ENCODE peak calls at places on chromosomes 3 and 15, in seven cellular contexts. T is HCT116, C is endothelial cell, Q is hepatocyte, L is CD14-positive monocyte, X is choroid plexus epithelial cell, W is A549. U is an unnamed sample.

GRCh38 chr3:13214847-13215472 is 141.7 kb upstream of the IQSEC1 start:
- DNase-seq in T (no peak), C (no peak), Q (no peak), L (no peak), X (no peak), W (no peak), U (no peak)

GRCh38 chr15:81181220-81181619 is 15.5 kb upstream of the IL16 start:
- DNase-seq in T (no peak), C (no peak), Q (no peak), L (no peak), X (no peak), W (no peak), U (no peak)

GRCh38 chr15:75718326-75718725 is 5.7 kb upstream of the CSPG4 start:
- DNase-seq in T (no peak), C (no peak), Q (peak), L (no peak), X (peak), W (no peak), U (no peak)

GRCh38 chr3:152071924-152072323 is 196.8 kb upstream of the MBNL1 start:
- DNase-seq in T (peak), C (peak), Q (peak), L (no peak), X (peak), W (peak), U (peak)

GRCh38 chr3:124439586-124439985 is 290.7 kb upstream of the UMPS start:
- DNase-seq in T (no peak), C (no peak), Q (no peak), L (no peak), X (no peak), W (no peak), U (no peak)

GRCh38 chr15:88388702-88389101 is 78.5 kb downstream of the MRPL46 start:
- DNase-seq in T (no peak), C (no peak), Q (peak), L (no peak), X (no peak), W (peak), U (no peak)

GRCh38 chr15:67076147-67076843 is 10.9 kb downstream of the SMAD3 start:
- DNase-seq in T (peak), C (no peak), Q (no peak), L (peak), X (peak), W (peak), U (peak)

GRCh38 chr3:46461971-46462910 is 2.5 kb downstream of the LTF start:
- DNase-seq in T (no peak), C (no peak), Q (no peak), L (no peak), X (peak), W (no peak), U (no peak)

GRCh38 chr3:166223120-166223519 is 385.9 kb upstream of the BCHE start:
- DNase-seq in T (no peak), C (no peak), Q (no peak), L (no peak), X (no peak), W (no peak), U (no peak)

GRCh38 chr15:78000927-78001249 is 76.6 kb downstream of the TBC1D2B start:
- DNase-seq in T (no peak), C (no peak), Q (no peak), L (no peak), X (no peak), W (no peak), U (no peak)

GRCh38 chr15:63858881-63859280 is 25.1 kb upstream of the HERC1 start:
- DNase-seq in T (no peak), C (no peak), Q (no peak), L (no peak), X (peak), W (no peak), U (no peak)

GRCh38 chr3:98513736-98514135 is 9.0 kb downstream of the CLDND1 start:
- DNase-seq in T (no peak), C (no peak), Q (no peak), L (no peak), X (no peak), W (no peak), U (no peak)

GRCh38 chr3:70359711-70360110 is 47.3 kb upstream of the MDFIC2 start:
- DNase-seq in T (no peak), C (no peak), Q (no peak), L (no peak), X (no peak), W (no peak), U (no peak)

GRCh38 chr3:113838631-113839209 is at the start of gene GRAMD1C:
- DNase-seq in T (peak), C (peak), Q (peak), L (peak), X (peak), W (peak), U (peak)

GRCh38 chr15:92097473-92098178 is 244.1 kb downstream of the SLCO3A1 start:
- DNase-seq in T (peak), C (peak), Q (peak), L (no peak), X (peak), W (peak), U (peak)

GRCh38 chr3:8987673-8988655 is 24.7 kb upstream of the RAD18 start:
- DNase-seq in T (peak), C (peak), Q (peak), L (peak), X (peak), W (peak), U (peak)

GRCh38 chr3:186298876-186299275 is 63.2 kb downstream of the DGKG start:
- DNase-seq in T (no peak), C (no peak), Q (no peak), L (no peak), X (peak), W (no peak), U (no peak)

GRCh38 chr3:113166357-113166718 is 45.0 kb upstream of the BOC start:
- DNase-seq in T (no peak), C (no peak), Q (no peak), L (no peak), X (no peak), W (no peak), U (no peak)

GRCh38 chr15:96326551-96327154 is 3.8 kb upstream of the NR2F2 start:
- DNase-seq in T (no peak), C (no peak), Q (peak), L (no peak), X (peak), W (peak), U (no peak)

GRCh38 chr3:133949438-133949837 is 53.8 kb upstream of the RAB6B start:
- DNase-seq in T (no peak), C (no peak), Q (no peak), L (no peak), X (peak), W (no peak), U (no peak)

GRCh38 chr15:77025471-77025901 is 30.6 kb downstream of the PSTPIP1 start:
- DNase-seq in T (no peak), C (no peak), Q (no peak), L (peak), X (no peak), W (no peak), U (no peak)

GRCh38 chr3:16842710-16843270 is 42.0 kb upstream of the PLCL2 start:
- DNase-seq in T (no peak), C (no peak), Q (no peak), L (no peak), X (no peak), W (no peak), U (no peak)

GRCh38 chr3:105746226-105746996 is 122.4 kb downstream of the CBLB start:
- DNase-seq in T (no peak), C (no peak), Q (peak), L (no peak), X (no peak), W (peak), U (no peak)

GRCh38 chr15:37819191-37819590 is 115.2 kb upstream of the TMCO5A start:
- DNase-seq in T (no peak), C (no peak), Q (no peak), L (no peak), X (peak), W (no peak), U (no peak)

GRCh38 chr3:150349314-150350097 is 58.6 kb upstream of the TSC22D2 start:
- DNase-seq in T (no peak), C (no peak), Q (no peak), L (no peak), X (no peak), W (peak), U (no peak)

GRCh38 chr3:172259191-172259590 is 189.1 kb downstream of the GHSR start:
- DNase-seq in T (no peak), C (no peak), Q (no peak), L (no peak), X (peak), W (no peak), U (no peak)

GRCh38 chr15:34161329-34161953 is 48.5 kb downstream of the KATNBL1 start:
- DNase-seq in T (peak), C (no peak), Q (peak), L (no peak), X (peak), W (peak), U (no peak)

GRCh38 chr3:99532246-99532645 is 106.1 kb upstream of the COL8A1 start:
- DNase-seq in T (peak), C (peak), Q (peak), L (no peak), X (peak), W (peak), U (peak)

GRCh38 chr3:23650371-23651140 is 155.2 kb upstream of the UBE2E1 start:
- DNase-seq in T (no peak), C (no peak), Q (no peak), L (no peak), X (peak), W (peak), U (no peak)

GRCh38 chr3:195522254-195523023 is 20.7 kb downstream of the PPP1R2 start:
- DNase-seq in T (no peak), C (peak), Q (peak), L (no peak), X (peak), W (peak), U (peak)

GRCh38 chr15:78242128-78242527 is 7.8 kb upstream of the ACSBG1 start:
- DNase-seq in T (no peak), C (peak), Q (peak), L (no peak), X (peak), W (peak), U (no peak)

GRCh38 chr15:53978248-53978906 is at the start of gene UNC13C:
- DNase-seq in T (no peak), C (peak), Q (peak), L (no peak), X (no peak), W (peak), U (no peak)

GRCh38 chr3:124268355-124268754 is 276.4 kb upstream of the ROPN1 start:
- DNase-seq in T (no peak), C (no peak), Q (no peak), L (no peak), X (no peak), W (no peak), U (no peak)

GRCh38 chr3:10474847-10475246 is 30.5 kb downstream of the ATP2B2 start:
- DNase-seq in T (no peak), C (no peak), Q (no peak), L (no peak), X (no peak), W (no peak), U (peak)
- TF ChIP-seq CTCF in T (no peak), C (no peak), Q (no peak), L (no peak), X (no peak), W (no peak), U (no peak)

GRCh38 chr3:54146383-54147239 is 24.3 kb downstream of the CACNA2D3 start:
- DNase-seq in T (peak), C (peak), Q (peak), L (no peak), X (no peak), W (peak), U (peak)
- TF ChIP-seq CTCF in T (peak), C (peak), Q (peak), L (no peak), X (peak), W (peak), U (peak)

GRCh38 chr3:14548321-14548729 is 8.2 kb upstream of the GRIP2 start:
- DNase-seq in T (peak), C (peak), Q (peak), L (no peak), X (peak), W (peak), U (peak)
- TF ChIP-seq CTCF in T (peak), C (peak), Q (peak), L (peak), X (peak), W (peak), U (peak)

DNA sequence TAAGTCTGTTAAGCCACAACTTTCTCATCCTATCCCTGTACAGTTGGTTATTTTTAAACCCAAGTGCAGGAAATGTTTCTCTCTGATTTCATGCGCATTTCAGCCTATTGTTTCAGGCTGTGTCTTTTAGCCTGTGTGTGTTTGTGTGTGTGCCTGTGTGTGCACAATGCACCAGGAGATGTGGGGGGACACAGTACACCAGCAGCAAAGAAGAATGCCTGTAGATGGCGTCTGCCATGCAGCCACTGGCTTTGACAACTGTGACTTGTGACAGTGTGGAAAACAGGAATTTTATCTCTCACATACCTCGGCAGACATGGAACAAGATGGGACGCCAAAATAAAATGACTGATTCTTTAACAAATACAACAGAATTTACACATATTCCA is 43.6 kb upstream of the PLXNA1 start:
- DNase-seq in T (no peak), C (no peak), Q (no peak), L (no peak), X (no peak), W (peak), U (no peak)
- TF ChIP-seq CTCF in T (peak), C (no peak), Q (no peak), L (no peak), X (peak), W (no peak), U (peak)

GRCh38 chr15:28881170-28881569 is 4.6 kb upstream of the APBA2 start:
- DNase-seq in T (no peak), C (no peak), Q (no peak), L (no peak), X (peak), W (peak), U (no peak)
- TF ChIP-seq CTCF in T (no peak), C (no peak), Q (no peak), L (no peak), X (peak), W (peak), U (no peak)

GRCh38 chr3:34388836-34389235 is 590.4 kb downstream of the PDCD6IP start:
- DNase-seq in T (no peak), C (no peak), Q (no peak), L (no peak), X (no peak), W (no peak), U (no peak)

GRCh38 chr3:34382859-34383258 is 584.4 kb downstream of the PDCD6IP start:
- DNase-seq in T (no peak), C (no peak), Q (peak), L (no peak), X (no peak), W (no peak), U (no peak)

GRCh38 chr3:34386309-34386708 is 587.9 kb downstream of the PDCD6IP start:
- DNase-seq in T (no peak), C (no peak), Q (no peak), L (no peak), X (no peak), W (no peak), U (no peak)

GRCh38 chr3:34387831-34388564 is 589.6 kb downstream of the PDCD6IP start:
- DNase-seq in T (no peak), C (no peak), Q (no peak), L (no peak), X (no peak), W (no peak), U (no peak)
- TF ChIP-seq CTCF in T (no peak), C (peak), Q (no peak), L (no peak), X (no peak), W (no peak), U (no peak)

DNA sequence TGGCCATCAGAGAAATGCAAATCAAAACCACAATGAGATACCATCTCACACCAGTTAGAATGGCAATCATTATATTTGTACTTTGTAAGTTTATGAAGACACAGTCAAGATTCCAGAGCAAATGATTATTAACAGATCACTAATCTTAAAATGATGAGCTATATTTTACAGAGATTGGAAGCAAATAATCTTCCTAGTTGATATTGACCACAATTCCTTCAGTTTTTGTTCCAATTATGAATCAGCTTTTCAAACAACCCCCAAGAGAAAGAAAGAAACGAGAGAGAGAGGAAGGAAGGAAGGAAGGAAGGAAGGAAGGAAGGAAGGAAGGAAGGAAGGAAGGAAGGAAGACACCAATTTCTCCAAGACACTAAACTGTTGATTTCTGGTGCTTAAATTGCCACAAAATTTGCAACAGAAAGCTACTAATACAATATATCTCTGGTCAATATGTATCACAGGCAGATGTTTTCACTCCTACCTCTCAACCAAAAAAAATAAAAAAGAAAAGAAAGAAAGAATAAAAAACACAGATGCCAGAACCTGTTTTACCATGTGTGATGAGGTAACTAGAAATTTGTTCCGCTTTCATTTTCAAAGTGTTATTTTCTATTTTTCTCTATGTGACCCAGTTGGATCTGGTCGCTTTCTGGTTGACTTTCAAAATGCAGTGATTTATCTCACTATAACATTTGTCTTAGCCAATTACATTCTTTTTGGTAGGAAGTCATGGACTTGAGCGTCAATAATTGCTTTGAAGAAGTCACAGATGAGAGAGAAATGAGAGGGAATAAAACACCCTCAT is 1609.6 kb downstream of the SI start:
- DNase-seq in T (no peak), C (no peak), Q (no peak), L (no peak), X (no peak), W (no peak), U (no peak)
- TF ChIP-seq CTCF in T (no peak), C (no peak), Q (no peak), L (no peak), X (no peak), W (no peak), U (no peak)

GRCh38 chr3:40523781-40524180 is 979 bp upstream of the ZNF621 start:
- DNase-seq in T (no peak), C (no peak), Q (no peak), L (no peak), X (no peak), W (peak), U (no peak)

GRCh38 chr3:40521254-40521653 is 3.5 kb upstream of the ZNF621 start:
- DNase-seq in T (no peak), C (no peak), Q (no peak), L (no peak), X (no peak), W (no peak), U (no peak)

GRCh38 chr3:40528426-40528825 is 3.7 kb downstream of the ZNF621 start:
- DNase-seq in T (no peak), C (no peak), Q (no peak), L (no peak), X (no peak), W (no peak), U (no peak)

GRCh38 chr3:40524222-40524570 is 564 bp upstream of the ZNF621 start:
- DNase-seq in T (no peak), C (no peak), Q (no peak), L (no peak), X (peak), W (no peak), U (no peak)

GRCh38 chr3:40524571-40525285 is at the start of gene ZNF621:
- DNase-seq in T (peak), C (peak), Q (peak), L (peak), X (peak), W (peak), U (peak)
- TF ChIP-seq CTCF in T (no peak), C (no peak), Q (no peak), L (no peak), X (no peak), W (no peak), U (no peak)

DNA sequence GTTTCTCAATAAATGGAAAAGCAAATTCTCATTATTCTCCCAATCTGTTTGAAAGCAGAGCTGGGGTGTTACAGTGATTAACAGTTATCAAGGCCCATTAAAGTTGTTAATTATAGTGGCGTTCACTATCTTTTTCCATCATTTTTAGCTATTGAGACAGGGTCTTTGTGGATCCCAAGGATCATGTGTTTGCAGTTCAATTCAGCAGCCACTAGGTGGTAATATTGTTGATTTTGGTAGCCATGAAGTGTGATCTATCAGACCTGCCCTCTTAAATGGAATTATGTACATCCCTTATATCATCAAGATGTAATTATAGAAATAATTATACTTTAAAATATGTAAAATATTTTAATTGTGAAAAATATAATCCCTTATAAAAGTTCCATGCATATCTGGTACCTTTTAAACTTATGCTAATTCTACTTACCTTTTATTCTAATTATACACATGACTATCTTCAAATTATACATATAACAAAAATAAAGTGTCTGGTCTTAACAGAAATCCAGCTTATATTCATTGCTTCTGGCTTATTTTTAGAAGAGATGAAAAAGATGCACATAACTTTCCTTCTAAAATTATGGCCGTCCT is 126.4 kb downstream of the GREM1 start:
- DNase-seq in T (peak), C (no peak), Q (peak), L (no peak), X (peak), W (peak), U (peak)
- TF ChIP-seq CTCF in T (peak), C (peak), Q (peak), L (peak), X (peak), W (peak), U (peak)

GRCh38 chr15:24877174-24877573 is 77.6 kb upstream of the SNRPN start:
- DNase-seq in T (no peak), C (no peak), Q (no peak), L (no peak), X (no peak), W (no peak), U (no peak)
- TF ChIP-seq CTCF in T (no peak), C (no peak), Q (no peak), L (no peak), X (no peak), W (no peak), U (no peak)